ENCODE peak calls at places on chromosomes 1 and 21, in four cellular contexts. M, Z, F and Y are unnamed samples.

GRCh38 chr1:10803971-10804820 is 7.8 kb upstream of the CASZ1 start:
- DNase-seq in M (no peak), Z (no peak), F (no peak), Y (no peak)

GRCh38 chr1:28112388-28113311 is 24.2 kb upstream of the EYA3 start:
- DNase-seq in M (no peak), Z (no peak), F (no peak), Y (no peak)

GRCh38 chr1:203090667-203091320 is 5.0 kb upstream of the MYOG start:
- DNase-seq in M (no peak), Z (no peak), F (no peak), Y (no peak)

GRCh38 chr1:174963547-174964125 is 36.1 kb upstream of the CACYBP start:
- DNase-seq in M (no peak), Z (no peak), F (no peak), Y (no peak)

GRCh38 chr21:45613396-45613795 is 30.1 kb upstream of the PCBP3 start:
- DNase-seq in M (no peak), Z (no peak), F (no peak), Y (no peak)

GRCh38 chr1:15207031-15207828 is 39.8 kb upstream of the FHAD1 start:
- DNase-seq in M (no peak), Z (no peak), F (no peak), Y (no peak)

GRCh38 chr1:225462714-225463574 is 35.1 kb upstream of the LBR start:
- DNase-seq in M (no peak), Z (no peak), F (no peak), Y (no peak)

GRCh38 chr1:234553241-234554156 is 56.5 kb downstream of the IRF2BP2 start:
- DNase-seq in M (no peak), Z (no peak), F (peak; percentile 62), Y (no peak)

GRCh38 chr1:181255270-181255929 is 166.9 kb downstream of the IER5 start:
- DNase-seq in M (no peak), Z (no peak), F (peak; percentile 87), Y (no peak)

GRCh38 chr1:32068891-32069590 is 3.7 kb upstream of the TMEM39B start:
- DNase-seq in M (no peak), Z (no peak), F (no peak), Y (no peak)

GRCh38 chr1:232110281-232111090 is 483.9 kb downstream of the DISC1 start:
- DNase-seq in M (no peak), Z (no peak), F (peak; percentile 95), Y (no peak)

GRCh38 chr1:31019401-31019800 is 46.1 kb downstream of the PUM1 start:
- DNase-seq in M (no peak), Z (no peak), F (no peak), Y (no peak)

GRCh38 chr1:17561252-17561558 is 21.7 kb downstream of the ARHGEF10L start:
- DNase-seq in M (no peak), Z (no peak), F (no peak), Y (no peak)

GRCh38 chr1:162235261-162235780 is 141.3 kb downstream of the SPATA46 start:
- DNase-seq in M (no peak), Z (no peak), F (peak; percentile 96), Y (no peak)

GRCh38 chr1:224205438-224205840 is 22.4 kb downstream of the DEGS1 start:
- DNase-seq in M (no peak), Z (no peak), F (no peak), Y (no peak)

GRCh38 chr1:59682405-59683080 is 132.2 kb upstream of the HOOK1 start:
- DNase-seq in M (no peak), Z (no peak), F (no peak), Y (no peak)

GRCh38 chr1:228488107-228488817 is 1.1 kb downstream of the RNF187 start:
- DNase-seq in M (no peak), Z (no peak), F (no peak), Y (no peak)

GRCh38 chr1:168373869-168374268 is 93.2 kb downstream of the TBX19 start:
- DNase-seq in M (no peak), Z (no peak), F (no peak), Y (no peak)

GRCh38 chr21:42572906-42573495 is 59.3 kb downstream of the SLC37A1 start:
- DNase-seq in M (no peak), Z (no peak), F (no peak), Y (no peak)

GRCh38 chr1:1086911-1087341 is 12.8 kb upstream of the RNF223 start:
- DNase-seq in M (no peak), Z (no peak), F (no peak), Y (no peak)

GRCh38 chr1:54248966-54249365 is 49.0 kb downstream of the MRPL37 start:
- DNase-seq in M (no peak), Z (no peak), F (no peak), Y (no peak)

GRCh38 chr1:47782414-47783165 is 214.6 kb downstream of the TRABD2B start:
- DNase-seq in M (no peak), Z (no peak), F (no peak), Y (no peak)

GRCh38 chr1:201016943-201017827 is 6.3 kb downstream of the KIF21B start:
- DNase-seq in M (no peak), Z (no peak), F (no peak), Y (no peak)

GRCh38 chr1:66343569-66344325 is 190.2 kb upstream of the SGIP1 start:
- DNase-seq in M (no peak), Z (no peak), F (no peak), Y (no peak)

GRCh38 chr21:45821315-45822001 is 160.1 kb upstream of the COL6A1 start:
- DNase-seq in M (no peak), Z (no peak), F (no peak), Y (no peak)

GRCh38 chr1:220528679-220529529 is 968 bp downstream of the MARK1 start:
- DNase-seq in M (no peak), Z (no peak), F (no peak), Y (no peak)

GRCh38 chr1:11284784-11285183 is 11.8 kb downstream of the UBIAD1 start:
- DNase-seq in M (no peak), Z (no peak), F (no peak), Y (no peak)

GRCh38 chr21:44919111-44919912 is 1.4 kb downstream of the ITGB2 start:
- DNase-seq in M (no peak), Z (no peak), F (no peak), Y (no peak)

GRCh38 chr1:51519857-51520699 is 1.0 kb upstream of the EPS15 start:
- DNase-seq in M (no peak), Z (no peak), F (no peak), Y (no peak)